ENCODE peak calls at places on chromosomes 2 and 18, in seven cellular contexts. J is IMR-90, Z is H9, N is neuronal stem cell, W is H1, A is trophoblast cell, Q is mesenchymal stem cell. P is an unnamed sample.

GRCh38 chr2:12587729-12588522 is 128.8 kb upstream of the TRIB2 start:
- DNase-seq in J (peak; percentile 96), Z (no peak), N (no peak), W (no peak), A (peak; percentile 40), Q (peak; percentile 94), P (no peak)

GRCh38 chr2:204538179-204539009 is 6.9 kb upstream of the PARD3B start:
- DNase-seq in J (peak; percentile 96), Z (peak; percentile 54), N (no peak), W (peak; percentile 52), A (no peak), Q (peak; percentile 71), P (peak; percentile 79)

GRCh38 chr18:48300463-48300961 is 108.7 kb downstream of the ZBTB7C start:
- DNase-seq in J (no peak), Z (peak; percentile 77), N (no peak), W (no peak), A (no peak), Q (no peak), P (peak; percentile 81)

GRCh38 chr18:46343940-46344372 is 239.8 kb downstream of the HAUS1 start:
- DNase-seq in J (no peak), Z (peak; percentile 67), N (no peak), W (peak; percentile 61), A (no peak), Q (no peak), P (peak; percentile 47)

GRCh38 chr2:227164745-227165350 is 424 bp downstream of the COL4A3 start:
- DNase-seq in J (no peak), Z (peak; percentile 55), N (peak; percentile 17), W (no peak), A (no peak), Q (no peak), P (peak; percentile 46)

GRCh38 chr2:241788572-241788971 is 11.9 kb downstream of the GAL3ST2 start:
- DNase-seq in J (no peak), Z (no peak), N (no peak), W (no peak), A (no peak), Q (no peak), P (no peak)

GRCh38 chr2:115880558-115880957 is 1438.1 kb downstream of the DPP10 start:
- DNase-seq in J (no peak), Z (no peak), N (no peak), W (no peak), A (no peak), Q (no peak), P (peak; percentile 52)

GRCh38 chr2:233414777-233415570 is 60.7 kb downstream of the DGKD start:
- DNase-seq in J (peak; percentile 60), Z (no peak), N (no peak), W (peak; percentile 20), A (no peak), Q (no peak), P (no peak)

GRCh38 chr2:170493698-170494097 is 221.4 kb upstream of the SP5 start:
- DNase-seq in J (peak; percentile 10), Z (no peak), N (no peak), W (no peak), A (no peak), Q (no peak), P (no peak)

GRCh38 chr2:45755585-45756330 is 104.3 kb downstream of the PRKCE start:
- DNase-seq in J (peak; percentile 90), Z (no peak), N (no peak), W (no peak), A (peak; percentile 13), Q (peak; percentile 96), P (peak; percentile 23)

GRCh38 chr18:48165104-48165866 is 234.8 kb upstream of the SMAD2 start:
- DNase-seq in J (no peak), Z (no peak), N (no peak), W (no peak), A (no peak), Q (no peak), P (no peak)

DNA sequence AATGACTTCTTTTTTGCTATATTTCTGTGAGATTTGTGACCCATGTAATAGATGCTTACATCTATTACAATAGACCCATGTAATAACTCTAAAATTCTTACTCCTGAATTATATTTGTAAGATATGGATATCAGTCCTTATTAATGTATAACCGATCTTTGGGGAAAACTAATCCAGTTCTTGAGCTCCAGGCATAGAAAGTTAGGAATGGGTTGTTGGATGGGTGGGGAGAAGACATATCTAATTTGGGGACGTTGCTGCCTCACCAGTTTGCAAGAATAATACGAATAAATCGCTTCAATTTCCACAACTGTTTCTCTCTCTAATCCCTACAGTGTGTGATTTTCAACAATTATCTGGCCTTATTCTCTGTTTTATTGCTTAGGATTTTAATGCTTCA is 13.5 kb downstream of the CAVIN2 start:
- DNase-seq in J (no peak), Z (no peak), N (no peak), W (no peak), A (no peak), Q (no peak), P (no peak)
- H3K18ac ChIP-seq in J (no peak overlapping the region), Z (no peak overlapping the region), N (no peak overlapping the region), W (no peak overlapping the region), A (no peak overlapping the region), Q (no peak overlapping the region), P (no peak overlapping the region)

DNA sequence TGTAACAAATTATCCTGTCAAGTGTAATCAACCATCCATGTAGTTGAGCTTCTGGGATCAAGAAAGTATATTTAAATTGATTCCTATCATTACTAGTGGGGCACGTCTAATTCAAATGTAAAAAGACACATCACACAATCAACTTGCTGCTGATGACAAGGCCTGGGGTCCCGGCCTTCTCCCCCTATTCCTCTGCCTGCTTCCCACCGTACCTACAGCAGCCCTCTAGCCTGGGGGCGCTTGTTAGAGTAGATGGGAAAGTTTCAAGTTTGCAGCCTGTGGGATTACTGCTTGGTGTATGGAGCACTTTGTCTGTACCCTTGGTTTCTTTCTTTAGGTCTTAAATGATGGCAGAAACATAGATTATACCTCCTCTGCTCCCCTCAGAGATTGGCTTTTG is 333.3 kb upstream of the KYNU start:
- DNase-seq in J (no peak), Z (no peak), N (no peak), W (no peak), A (no peak), Q (no peak), P (peak; percentile 3)
- H2AK5ac ChIP-seq in J (no peak overlapping the region), Z (no peak overlapping the region), N (no peak overlapping the region), W (no peak overlapping the region), A (no peak overlapping the region), Q (no peak overlapping the region), P (no peak overlapping the region)

GRCh38 chr2:164843346-164843841 is 1.8 kb upstream of the COBLL1 start:
- DNase-seq in J (no peak), Z (no peak), N (no peak), W (no peak), A (no peak), Q (peak; percentile 27), P (no peak)

GRCh38 chr2:164841719-164842623 is at the start of gene COBLL1:
- DNase-seq in J (peak; percentile 41), Z (peak; percentile 91), N (peak; percentile 79), W (peak; percentile 93), A (peak; percentile 83), Q (peak; percentile 82), P (peak; percentile 93)

GRCh38 chr2:164840930-164841718 is 499 bp downstream of the COBLL1 start:
- DNase-seq in J (peak; percentile 32), Z (peak; percentile 72), N (peak; percentile 71), W (peak; percentile 79), A (peak; percentile 91), Q (peak; percentile 80), P (peak; percentile 92)

GRCh38 chr2:164840458-164840929 is 1.1 kb downstream of the COBLL1 start:
- DNase-seq in J (no peak), Z (peak; percentile 43), N (no peak), W (peak; percentile 59), A (no peak), Q (peak; percentile 21), P (peak; percentile 35)

DNA sequence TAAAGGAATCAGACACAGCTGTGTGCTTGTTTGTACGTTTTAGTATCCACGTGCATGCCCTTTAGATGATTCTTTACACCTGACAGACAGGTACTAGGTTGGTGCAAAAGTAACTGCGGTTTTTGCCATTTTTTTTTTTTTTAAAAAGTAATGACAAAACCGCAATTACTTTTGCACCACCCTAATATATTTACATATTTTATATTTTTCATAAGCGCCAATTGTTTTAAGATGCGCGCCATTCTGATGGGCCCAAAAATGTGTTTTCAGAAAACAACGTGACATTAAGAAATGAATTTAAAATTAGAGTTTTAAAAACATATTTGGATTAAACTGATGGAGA is 972 bp upstream of the COBLL1 start:
- DNase-seq in J (no peak), Z (no peak), N (no peak), W (no peak), A (no peak), Q (no peak), P (no peak)
- H3K9ac ChIP-seq in J (no peak overlapping the region), Z (no peak overlapping the region), N (no peak overlapping the region), W (no peak overlapping the region), A (no peak overlapping the region), Q (no peak overlapping the region), P (no peak overlapping the region)

GRCh38 chr18:4233468-4233867 is 221.6 kb downstream of the DLGAP1 start:
- DNase-seq in J (no peak), Z (no peak), N (no peak), W (no peak), A (no peak), Q (no peak), P (peak; percentile 30)
- H3K18ac ChIP-seq in J (no peak overlapping the region), Z (no peak overlapping the region), N (no peak overlapping the region), W (no peak overlapping the region), A (no peak overlapping the region), Q (no peak overlapping the region), P (no peak overlapping the region)

GRCh38 chr18:53033128-53033527 is 693.1 kb downstream of the DCC start:
- DNase-seq in J (no peak), Z (no peak), N (no peak), W (no peak), A (no peak), Q (no peak), P (peak; percentile 9)
- H2AK5ac ChIP-seq in J (no peak overlapping the region), Z (no peak overlapping the region), N (no peak overlapping the region), W (no peak overlapping the region), A (no peak overlapping the region), Q (no peak overlapping the region), P (no peak overlapping the region)

GRCh38 chr2:118055512-118056164 is 32.6 kb upstream of the INSIG2 start:
- DNase-seq in J (no peak), Z (no peak), N (no peak), W (no peak), A (no peak), Q (no peak), P (peak; percentile 55)
- H3K9ac ChIP-seq in J (no peak overlapping the region), Z (no peak overlapping the region), N (no peak overlapping the region), W (no peak overlapping the region), A (no peak overlapping the region), Q (no peak overlapping the region), P (no peak overlapping the region)

GRCh38 chr2:161981679-161982300 is 92.2 kb downstream of the DPP4 start:
- DNase-seq in J (no peak), Z (no peak), N (no peak), W (no peak), A (no peak), Q (no peak), P (no peak)

GRCh38 chr2:161983010-161983651 is 90.9 kb downstream of the DPP4 start:
- DNase-seq in J (peak; percentile 28), Z (no peak), N (no peak), W (no peak), A (no peak), Q (no peak), P (no peak)

GRCh38 chr2:161981016-161981415 is 93.0 kb downstream of the DPP4 start:
- DNase-seq in J (no peak), Z (no peak), N (no peak), W (no peak), A (no peak), Q (no peak), P (no peak)

GRCh38 chr2:161983896-161984295 is 90.1 kb downstream of the DPP4 start:
- DNase-seq in J (peak; percentile 86), Z (no peak), N (no peak), W (no peak), A (no peak), Q (peak; percentile 54), P (no peak)

GRCh38 chr2:161982548-161982947 is 91.5 kb downstream of the DPP4 start:
- DNase-seq in J (no peak), Z (no peak), N (no peak), W (no peak), A (no peak), Q (no peak), P (no peak)
- H3K18ac ChIP-seq in J (no peak overlapping the region), Z (no peak overlapping the region), N (no peak overlapping the region), W (no peak overlapping the region), A (no peak overlapping the region), Q (no peak overlapping the region), P (no peak overlapping the region)

P was measured in mesendoderm.